ENCODE peak calls at places on chromosomes 1 and 21, in seven cellular contexts. J is stimulated activated CD4-positive, alpha-beta T cell treated with anti-CD3 and anti-CD28 coated beads, Interleukin-15, amount 100 ng/mL, for 1 hour; K is WTC11; F is body of pancreas; A is NCI-H774; Q is CD8-positive, alpha-beta T cell; C is cardiac muscle cell. Y is an unnamed sample.

GRCh38 chr1:160101037-160101716 is 2.8 kb upstream of the IGSF8 start:
- DNase-seq in J (peak), K (peak), F (peak), A (peak), Q (peak), C (peak), Y (peak)

GRCh38 chr1:46804926-46805325 is 6.1 kb downstream of the CYP4B1 start:
- DNase-seq in J (no peak), K (no peak), F (no peak), A (no peak), Q (no peak), C (no peak), Y (no peak)

GRCh38 chr1:3026581-3027511 is 5.6 kb downstream of the ACTRT2 start:
- DNase-seq in J (no peak), K (no peak), F (no peak), A (no peak), Q (no peak), C (no peak), Y (no peak)

GRCh38 chr1:169271094-169271493 is 96.5 kb downstream of the NME7 start:
- DNase-seq in J (no peak), K (no peak), F (no peak), A (no peak), Q (no peak), C (no peak), Y (no peak)

GRCh38 chr1:243731301-243731891 is 118.6 kb downstream of the AKT3 start:
- DNase-seq in J (no peak), K (no peak), F (peak), A (no peak), Q (no peak), C (no peak), Y (no peak)

GRCh38 chr1:3892748-3893147 is 7.3 kb downstream of the C1orf174 start:
- DNase-seq in J (no peak), K (no peak), F (peak), A (no peak), Q (no peak), C (no peak), Y (no peak)

GRCh38 chr1:41742219-41742618 is 176.5 kb downstream of the HIVEP3 start:
- DNase-seq in J (no peak), K (no peak), F (no peak), A (peak), Q (no peak), C (no peak), Y (no peak)

GRCh38 chr1:168755800-168756418 is 26.9 kb upstream of the DPT start:
- DNase-seq in J (no peak), K (no peak), F (no peak), A (no peak), Q (no peak), C (peak), Y (peak)

GRCh38 chr1:230797376-230798186 is 50.4 kb downstream of the CAPN9 start:
- DNase-seq in J (no peak), K (peak), F (peak), A (no peak), Q (no peak), C (peak), Y (peak)

GRCh38 chr1:179853102-179853501 is 24.5 kb downstream of the TOR1AIP2 start:
- DNase-seq in J (no peak), K (no peak), F (no peak), A (no peak), Q (no peak), C (no peak), Y (no peak)

GRCh38 chr21:26820473-26820872 is 24.7 kb downstream of the ADAMTS1 start:
- DNase-seq in J (no peak), K (no peak), F (no peak), A (no peak), Q (no peak), C (no peak), Y (no peak)

GRCh38 chr1:65527211-65527610 is 106.7 kb downstream of the LEPR start:
- DNase-seq in J (no peak), K (no peak), F (no peak), A (no peak), Q (no peak), C (no peak), Y (no peak)

GRCh38 chr1:23528245-23528978 is 2.6 kb downstream of the E2F2 start:
- DNase-seq in J (peak), K (no peak), F (peak), A (peak), Q (peak), C (no peak), Y (no peak)

GRCh38 chr1:224058303-224058702 is 55.6 kb upstream of the FBXO28 start:
- DNase-seq in J (no peak), K (no peak), F (no peak), A (no peak), Q (no peak), C (no peak), Y (no peak)

GRCh38 chr1:236051107-236051885 is 13.6 kb downstream of the NID1 start:
- DNase-seq in J (no peak), K (peak), F (no peak), A (no peak), Q (no peak), C (peak), Y (no peak)

GRCh38 chr1:224623743-224624333 is 7.7 kb downstream of the CNIH3 start:
- DNase-seq in J (no peak), K (no peak), F (peak), A (no peak), Q (peak), C (no peak), Y (peak)

GRCh38 chr1:7401814-7402547 is 369.1 kb upstream of the VAMP3 start:
- DNase-seq in J (no peak), K (no peak), F (peak), A (no peak), Q (no peak), C (no peak), Y (no peak)

GRCh38 chr1:43847290-43847689 is 86.3 kb upstream of the ARTN start:
- DNase-seq in J (no peak), K (no peak), F (no peak), A (no peak), Q (no peak), C (no peak), Y (no peak)

GRCh38 chr1:110300412-110300811 is 38.8 kb upstream of the RBM15 start:
- DNase-seq in J (no peak), K (no peak), F (no peak), A (no peak), Q (no peak), C (no peak), Y (no peak)

GRCh38 chr1:37058424-37058988 is 24.2 kb upstream of the GRIK3 start:
- DNase-seq in J (no peak), K (no peak), F (no peak), A (no peak), Q (no peak), C (no peak), Y (no peak)

GRCh38 chr1:156704930-156705320 is 458 bp downstream of the CRABP2 start:
- DNase-seq in J (no peak), K (peak), F (peak), A (no peak), Q (no peak), C (no peak), Y (no peak)

GRCh38 chr1:2394220-2394619 is 2.6 kb downstream of the RER1 start:
- DNase-seq in J (no peak), K (no peak), F (no peak), A (no peak), Q (no peak), C (no peak), Y (no peak)